ENCODE peak calls at places on chromosomes 6 and 20, in six cellular contexts. One of them, this sample, is unnamed.

GRCh38 chr20:52799130-52799529 is 173.0 kb upstream of the TSHZ2 start:
- DNase-seq in Panc1: no peak
- DNase-seq in stomach: no peak
- DNase-seq in HL-60: no peak
- DNase-seq in transverse colon: no peak
- DNase-seq in sigmoid colon: no peak
- DNase-seq in this sample: no peak

GRCh38 chr6:4381379-4381778 is 246.0 kb upstream of the ECI2 start:
- DNase-seq in Panc1: no peak
- DNase-seq in stomach: no peak
- DNase-seq in HL-60: no peak
- DNase-seq in transverse colon: no peak
- DNase-seq in sigmoid colon: no peak
- DNase-seq in this sample: no peak

GRCh38 chr6:150549577-150550184 is 50.0 kb upstream of the PLEKHG1 start:
- DNase-seq in Panc1: no peak
- DNase-seq in stomach: no peak
- DNase-seq in HL-60: no peak
- DNase-seq in transverse colon: no peak
- DNase-seq in sigmoid colon: no peak
- DNase-seq in this sample: no peak

GRCh38 chr6:134619789-134620188 is 301.9 kb upstream of the SGK1 start:
- DNase-seq in Panc1: no peak
- DNase-seq in stomach: no peak
- DNase-seq in HL-60: no peak
- DNase-seq in transverse colon: no peak
- DNase-seq in sigmoid colon: no peak
- DNase-seq in this sample: no peak

GRCh38 chr20:5706797-5707196 is 43.4 kb upstream of the SHLD1 start:
- DNase-seq in Panc1: no peak
- DNase-seq in stomach: no peak
- DNase-seq in HL-60: no peak
- DNase-seq in transverse colon: no peak
- DNase-seq in sigmoid colon: no peak
- DNase-seq in this sample: no peak

GRCh38 chr6:113328886-113329381 is 528.2 kb upstream of the MARCKS start:
- DNase-seq in Panc1: no peak
- DNase-seq in stomach: no peak
- DNase-seq in HL-60: no peak
- DNase-seq in transverse colon: no peak
- DNase-seq in sigmoid colon: no peak
- DNase-seq in this sample: no peak

GRCh38 chr20:63889241-63890200 is 5.4 kb upstream of the DNAJC5 start:
- DNase-seq in Panc1: no peak
- DNase-seq in stomach: peak; percentile 37
- DNase-seq in HL-60: no peak
- DNase-seq in transverse colon: no peak
- DNase-seq in sigmoid colon: no peak
- DNase-seq in this sample: no peak

GRCh38 chr6:136922680-136922996 is 537 bp downstream of the SLC35D3 start:
- DNase-seq in Panc1: no peak
- DNase-seq in stomach: no peak
- DNase-seq in HL-60: no peak
- DNase-seq in transverse colon: no peak
- DNase-seq in sigmoid colon: no peak
- DNase-seq in this sample: no peak

GRCh38 chr6:134420638-134421181 is 102.8 kb upstream of the SGK1 start:
- DNase-seq in Panc1: no peak
- DNase-seq in stomach: no peak
- DNase-seq in HL-60: no peak
- DNase-seq in transverse colon: no peak
- DNase-seq in sigmoid colon: no peak
- DNase-seq in this sample: no peak

GRCh38 chr20:59933296-59933848 is at the start of gene SYCP2:
- DNase-seq in Panc1: no peak
- DNase-seq in stomach: peak; percentile 61
- DNase-seq in HL-60: no peak
- DNase-seq in transverse colon: peak; percentile 28
- DNase-seq in sigmoid colon: peak; percentile 75
- DNase-seq in this sample: no peak

GRCh38 chr6:146775227-146775626 is 176.5 kb downstream of the ADGB start:
- DNase-seq in Panc1: no peak
- DNase-seq in stomach: no peak
- DNase-seq in HL-60: no peak
- DNase-seq in transverse colon: no peak
- DNase-seq in sigmoid colon: no peak
- DNase-seq in this sample: no peak

GRCh38 chr6:169391473-169392071 is 137.9 kb upstream of the THBS2 start:
- DNase-seq in Panc1: no peak
- DNase-seq in stomach: no peak
- DNase-seq in HL-60: no peak
- DNase-seq in transverse colon: no peak
- DNase-seq in sigmoid colon: no peak
- DNase-seq in this sample: no peak

GRCh38 chr20:49999329-49999728 is 16.5 kb downstream of the SNAI1 start:
- DNase-seq in Panc1: no peak
- DNase-seq in stomach: no peak
- DNase-seq in HL-60: no peak
- DNase-seq in transverse colon: no peak
- DNase-seq in sigmoid colon: no peak
- DNase-seq in this sample: no peak

GRCh38 chr6:76230711-76231110 is 158.2 kb upstream of the IMPG1 start:
- DNase-seq in Panc1: no peak
- DNase-seq in stomach: no peak
- DNase-seq in HL-60: peak; percentile 20
- DNase-seq in transverse colon: no peak
- DNase-seq in sigmoid colon: no peak
- DNase-seq in this sample: no peak

GRCh38 chr6:84065718-84066290 is 32.2 kb downstream of the MRAP2 start:
- DNase-seq in Panc1: no peak
- DNase-seq in stomach: no peak
- DNase-seq in HL-60: no peak
- DNase-seq in transverse colon: no peak
- DNase-seq in sigmoid colon: no peak
- DNase-seq in this sample: no peak

GRCh38 chr20:1965520-1966278 is 28.2 kb downstream of the PDYN start:
- DNase-seq in Panc1: peak; percentile 18
- DNase-seq in stomach: peak; percentile 69
- DNase-seq in HL-60: peak; percentile 60
- DNase-seq in transverse colon: peak; percentile 75
- DNase-seq in sigmoid colon: peak; percentile 86
- DNase-seq in this sample: peak; percentile 89

GRCh38 chr20:10476319-10476724 is 41.2 kb downstream of the SLX4IP start:
- DNase-seq in Panc1: no peak
- DNase-seq in stomach: no peak
- DNase-seq in HL-60: peak; percentile 76
- DNase-seq in transverse colon: no peak
- DNase-seq in sigmoid colon: no peak
- DNase-seq in this sample: no peak

GRCh38 chr20:41617059-41617921 is 887 bp downstream of the CHD6 start:
- DNase-seq in Panc1: no peak
- DNase-seq in stomach: no peak
- DNase-seq in HL-60: no peak
- DNase-seq in transverse colon: peak; percentile 35
- DNase-seq in sigmoid colon: peak; percentile 66
- DNase-seq in this sample: no peak

GRCh38 chr20:62762801-62763368 is 33.4 kb upstream of the MRGBP start:
- DNase-seq in Panc1: no peak
- DNase-seq in stomach: no peak
- DNase-seq in HL-60: no peak
- DNase-seq in transverse colon: no peak
- DNase-seq in sigmoid colon: no peak
- DNase-seq in this sample: no peak

GRCh38 chr20:20791664-20792568 is 79.5 kb upstream of the RALGAPA2 start:
- DNase-seq in Panc1: no peak
- DNase-seq in stomach: no peak
- DNase-seq in HL-60: no peak
- DNase-seq in transverse colon: no peak
- DNase-seq in sigmoid colon: no peak
- DNase-seq in this sample: no peak

GRCh38 chr20:4951299-4951698 is 50.0 kb downstream of the SLC23A2 start:
- DNase-seq in Panc1: no peak
- DNase-seq in stomach: no peak
- DNase-seq in HL-60: no peak
- DNase-seq in transverse colon: no peak
- DNase-seq in sigmoid colon: peak; percentile 71
- DNase-seq in this sample: no peak

GRCh38 chr20:58449703-58450138 is 60.7 kb downstream of the VAPB start:
- DNase-seq in Panc1: no peak
- DNase-seq in stomach: no peak
- DNase-seq in HL-60: no peak
- DNase-seq in transverse colon: no peak
- DNase-seq in sigmoid colon: no peak
- DNase-seq in this sample: no peak

GRCh38 chr6:160227038-160227768 is 31.4 kb downstream of the SLC22A2 start:
- DNase-seq in Panc1: no peak
- DNase-seq in stomach: no peak
- DNase-seq in HL-60: no peak
- DNase-seq in transverse colon: no peak
- DNase-seq in sigmoid colon: no peak
- DNase-seq in this sample: no peak

GRCh38 chr6:152094992-152095592 is 287.6 kb downstream of the ESR1 start:
- DNase-seq in Panc1: peak; percentile 24
- DNase-seq in stomach: peak; percentile 47
- DNase-seq in HL-60: peak; percentile 83
- DNase-seq in transverse colon: peak; percentile 53
- DNase-seq in sigmoid colon: peak; percentile 85
- DNase-seq in this sample: no peak

GRCh38 chr6:111837641-111838500 is 35.4 kb downstream of the FYN start:
- DNase-seq in Panc1: no peak
- DNase-seq in stomach: no peak
- DNase-seq in HL-60: no peak
- DNase-seq in transverse colon: no peak
- DNase-seq in sigmoid colon: no peak
- DNase-seq in this sample: no peak

GRCh38 chr6:21831531-21832291 is 238.2 kb downstream of the SOX4 start:
- DNase-seq in Panc1: no peak
- DNase-seq in stomach: no peak
- DNase-seq in HL-60: no peak
- DNase-seq in transverse colon: no peak
- DNase-seq in sigmoid colon: no peak
- DNase-seq in this sample: no peak

GRCh38 chr6:166640342-166641043 is 13.4 kb upstream of the RPS6KA2 start:
- DNase-seq in Panc1: no peak
- DNase-seq in stomach: peak; percentile 59
- DNase-seq in HL-60: no peak
- DNase-seq in transverse colon: no peak
- DNase-seq in sigmoid colon: no peak
- DNase-seq in this sample: no peak

GRCh38 chr6:33837971-33838665 is 34.3 kb upstream of the MLN start:
- DNase-seq in Panc1: no peak
- DNase-seq in stomach: no peak
- DNase-seq in HL-60: no peak
- DNase-seq in transverse colon: no peak
- DNase-seq in sigmoid colon: no peak
- DNase-seq in this sample: no peak

DNA sequence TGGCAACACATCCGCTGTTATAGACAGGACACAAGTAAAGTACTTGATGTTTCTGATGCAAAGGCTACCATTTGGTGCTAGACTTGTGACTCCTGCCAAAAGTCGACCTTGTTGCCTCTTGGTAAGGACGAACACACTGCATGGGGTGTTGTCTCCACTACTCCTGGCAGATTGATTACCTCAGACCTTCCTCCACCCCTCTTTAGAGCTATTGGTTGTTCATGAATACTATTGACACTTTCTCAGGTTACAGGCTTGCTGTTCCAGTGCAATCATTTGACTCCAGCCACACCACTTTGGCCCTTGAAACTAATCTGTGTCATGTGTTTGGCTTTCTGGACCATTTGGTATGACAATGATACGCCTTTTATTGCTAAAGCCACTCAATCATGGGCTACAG is 62.3 kb downstream of the TRMT11 start:
- DNase-seq in Panc1: no peak
- DNase-seq in stomach: no peak
- DNase-seq in HL-60: no peak
- DNase-seq in transverse colon: no peak
- DNase-seq in sigmoid colon: no peak
- DNase-seq in this sample: no peak
- TF ChIP-seq POLR2AphosphoS5 in Panc1: no peak
- TF ChIP-seq POLR2AphosphoS5 in stomach: no peak
- TF ChIP-seq POLR2AphosphoS5 in HL-60: no peak
- TF ChIP-seq POLR2AphosphoS5 in transverse colon: no peak
- TF ChIP-seq POLR2AphosphoS5 in sigmoid colon: no peak
- TF ChIP-seq POLR2AphosphoS5 in this sample: no peak

DNA sequence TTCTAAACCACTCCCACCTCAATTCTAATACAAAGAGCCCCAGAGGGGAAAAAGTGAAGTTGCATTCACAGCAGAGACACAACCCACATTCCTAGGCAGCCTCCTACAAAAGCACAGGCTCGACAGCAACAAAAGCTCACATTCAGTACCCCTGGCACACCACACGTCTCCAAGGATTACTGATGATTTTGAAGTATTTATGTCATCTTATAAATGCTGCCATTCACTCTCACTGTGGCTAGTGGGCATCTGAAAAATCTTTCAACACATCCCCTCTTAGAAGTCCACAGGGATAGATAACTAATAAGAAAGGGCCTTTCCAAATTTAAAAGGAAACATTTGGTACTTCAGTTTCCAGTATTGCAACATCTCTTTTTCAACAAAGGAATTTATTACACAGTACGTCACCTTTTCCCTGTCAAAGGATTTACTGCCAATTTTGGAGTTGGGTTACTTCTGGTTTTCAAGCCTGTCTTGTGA is 146.7 kb downstream of the TASP1 start:
- DNase-seq in Panc1: no peak
- DNase-seq in stomach: no peak
- DNase-seq in HL-60: no peak
- DNase-seq in transverse colon: no peak
- DNase-seq in sigmoid colon: peak; percentile 67
- DNase-seq in this sample: no peak
- H3K27ac ChIP-seq in Panc1: no peak overlapping the region
- H3K27ac ChIP-seq in stomach: no peak overlapping the region
- H3K27ac ChIP-seq in HL-60: no peak overlapping the region
- H3K27ac ChIP-seq in transverse colon: no peak overlapping the region
- H3K27ac ChIP-seq in sigmoid colon: peak overlapping the region; percentile 76
- H3K27ac ChIP-seq in this sample: no peak overlapping the region

GRCh38 chr6:126574301-126574700 is 234.4 kb downstream of the CENPW start:
- DNase-seq in Panc1: no peak
- DNase-seq in stomach: no peak
- DNase-seq in HL-60: no peak
- DNase-seq in transverse colon: no peak
- DNase-seq in sigmoid colon: no peak
- DNase-seq in this sample: peak; percentile 56
- H3K4me3 ChIP-seq in Panc1: no peak overlapping the region
- H3K4me3 ChIP-seq in stomach: no peak overlapping the region
- H3K4me3 ChIP-seq in HL-60: no peak overlapping the region
- H3K4me3 ChIP-seq in transverse colon: no peak overlapping the region
- H3K4me3 ChIP-seq in sigmoid colon: no peak overlapping the region
- H3K4me3 ChIP-seq in this sample: peak overlapping the region; percentile 14

GRCh38 chr6:93419304-93420162 is at the start of gene EPHA7:
- DNase-seq in Panc1: peak; percentile 86
- DNase-seq in stomach: peak; percentile 80
- DNase-seq in HL-60: no peak
- DNase-seq in transverse colon: peak; percentile 88
- DNase-seq in sigmoid colon: peak; percentile 97
- DNase-seq in this sample: peak; percentile 72
- TF ChIP-seq POLR2AphosphoS5 in Panc1: peak; percentile 75
- TF ChIP-seq POLR2AphosphoS5 in stomach: peak; percentile 64
- TF ChIP-seq POLR2AphosphoS5 in HL-60: no peak
- TF ChIP-seq POLR2AphosphoS5 in transverse colon: peak; percentile 92
- TF ChIP-seq POLR2AphosphoS5 in sigmoid colon: peak; percentile 88
- TF ChIP-seq POLR2AphosphoS5 in this sample: peak; percentile 96